ENCODE peak calls at places on chromosome 10, in five cellular contexts. E is heart left ventricle, B is prostate gland, Y is H1, L is neuronal stem cell. C is an unnamed sample.

GRCh38 chr10:35306852-35307251 is 29.5 kb upstream of the CCNY start:
- DNase-seq in E (no peak), B (peak), Y (no peak), L (no peak), C (peak)

GRCh38 chr10:29765330-29765729 is 130.6 kb upstream of the SVIL start:
- DNase-seq in E (peak), B (no peak), Y (no peak), L (no peak), C (no peak)

GRCh38 chr10:59376817-59377340 is 14.5 kb upstream of the FAM13C start:
- DNase-seq in E (no peak), B (no peak), Y (no peak), L (no peak), C (no peak)

GRCh38 chr10:125060851-125061556 is 99.4 kb downstream of the CTBP2 start:
- DNase-seq in E (peak), B (peak), Y (peak), L (peak), C (peak)

GRCh38 chr10:15419279-15419874 is 48.3 kb upstream of the FAM171A1 start:
- DNase-seq in E (no peak), B (no peak), Y (no peak), L (peak), C (no peak)

GRCh38 chr10:15293862-15294835 is 76.9 kb downstream of the FAM171A1 start:
- DNase-seq in E (peak), B (no peak), Y (no peak), L (no peak), C (no peak)

GRCh38 chr10:21675157-21675796 is 141.2 kb downstream of the MLLT10 start:
- DNase-seq in E (no peak), B (no peak), Y (no peak), L (peak), C (no peak)

GRCh38 chr10:5497948-5498730 is 1.2 kb downstream of the CALML5 start:
- DNase-seq in E (no peak), B (no peak), Y (no peak), L (no peak), C (no peak)

GRCh38 chr10:35910234-35910633 is 268.1 kb upstream of the FZD8 start:
- DNase-seq in E (no peak), B (no peak), Y (no peak), L (no peak), C (no peak)

DNA sequence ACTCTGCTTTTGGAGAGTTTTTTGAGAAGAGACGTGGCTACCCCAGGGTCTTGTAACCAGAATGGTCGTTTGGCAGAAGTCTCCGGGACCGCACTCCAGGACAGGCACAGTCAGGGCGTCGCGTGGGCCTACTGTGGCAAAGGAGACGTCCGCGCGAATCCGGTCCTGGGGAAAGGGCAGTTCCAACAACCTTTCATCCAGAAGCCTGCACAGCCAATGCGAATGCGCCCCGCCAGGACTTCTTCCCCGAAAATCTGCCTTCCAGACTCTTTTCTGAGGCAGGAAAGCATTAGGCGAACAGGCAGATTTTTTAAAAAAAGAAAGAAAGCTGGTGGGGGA is 2.0 kb downstream of the HPSE2 start:
- DNase-seq in E (no peak), B (no peak), Y (no peak), L (no peak), C (no peak)
- H3K4me3 ChIP-seq in E (peak), B (peak), Y (peak), L (no peak), C (no peak)

GRCh38 chr10:70479626-70480253 is 1.2 kb downstream of the PALD1 start:
- DNase-seq in E (peak), B (no peak), Y (peak), L (no peak), C (no peak)
- H3K27ac ChIP-seq in E (peak), B (peak), Y (no peak), L (no peak), C (peak)

GRCh38 chr10:102673235-102673634 is 29.0 kb downstream of the TRIM8 start:
- DNase-seq in E (no peak), B (no peak), Y (no peak), L (no peak), C (no peak)

GRCh38 chr10:102675151-102675886 is 31.0 kb downstream of the TRIM8 start:
- DNase-seq in E (no peak), B (no peak), Y (no peak), L (no peak), C (no peak)

GRCh38 chr10:102675887-102676616 is 31.8 kb downstream of the TRIM8 start:
- DNase-seq in E (no peak), B (no peak), Y (no peak), L (peak), C (no peak)

GRCh38 chr10:102673961-102674511 is 29.8 kb downstream of the TRIM8 start:
- DNase-seq in E (peak), B (no peak), Y (no peak), L (peak), C (peak)

GRCh38 chr10:102674566-102674965 is 30.3 kb downstream of the TRIM8 start:
- DNase-seq in E (no peak), B (no peak), Y (no peak), L (peak), C (no peak)
- H3K4me3 ChIP-seq in E (peak), B (peak), Y (peak), L (peak), C (no peak)

GRCh38 chr10:77872151-77872946 is 54.2 kb downstream of the DLG5 start:
- DNase-seq in E (no peak), B (peak), Y (no peak), L (no peak), C (no peak)
- H3K27ac ChIP-seq in E (no peak), B (peak), Y (no peak), L (no peak), C (no peak)

DNA sequence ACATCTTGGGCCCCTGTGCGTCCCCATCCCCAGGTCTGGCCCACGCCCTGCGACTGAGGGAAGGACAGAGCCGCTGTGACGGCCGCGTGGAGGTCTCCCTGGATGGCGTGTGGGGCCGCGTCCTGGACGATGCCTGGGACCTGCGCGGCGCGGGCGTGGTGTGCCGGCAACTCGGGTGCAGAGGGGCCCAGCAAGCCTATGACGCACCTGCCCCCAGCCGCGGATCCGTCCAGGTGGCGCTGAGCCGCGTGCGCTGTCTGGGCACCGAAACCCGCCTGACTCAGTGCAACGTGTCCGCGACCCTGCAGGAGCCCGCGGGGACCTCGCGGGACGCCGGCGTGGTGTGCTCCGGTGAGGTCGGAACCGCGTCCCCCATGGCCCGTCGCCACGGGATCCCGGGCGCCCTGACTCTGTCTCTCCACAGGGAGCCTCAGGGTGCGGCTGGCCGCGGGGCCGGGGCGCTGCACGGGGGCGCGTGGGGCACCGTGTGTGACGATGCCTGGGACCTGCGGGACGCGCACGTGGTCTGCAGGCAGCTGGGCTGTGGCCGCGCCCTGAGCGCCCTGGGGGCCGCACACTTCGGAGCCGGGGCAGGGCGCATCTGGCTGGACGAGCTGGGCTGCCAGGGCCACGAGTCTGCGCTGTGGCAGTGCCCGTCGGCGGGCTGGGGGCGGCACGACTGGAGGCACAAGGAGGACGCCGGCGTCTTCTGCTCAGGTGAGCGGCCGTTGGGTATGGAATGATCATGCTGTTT is 5.9 kb downstream of the SCART1 start:
- DNase-seq in E (no peak), B (no peak), Y (no peak), L (no peak), C (peak)
- H3K4me3 ChIP-seq in E (no peak), B (no peak), Y (no peak), L (no peak), C (no peak)

DNA sequence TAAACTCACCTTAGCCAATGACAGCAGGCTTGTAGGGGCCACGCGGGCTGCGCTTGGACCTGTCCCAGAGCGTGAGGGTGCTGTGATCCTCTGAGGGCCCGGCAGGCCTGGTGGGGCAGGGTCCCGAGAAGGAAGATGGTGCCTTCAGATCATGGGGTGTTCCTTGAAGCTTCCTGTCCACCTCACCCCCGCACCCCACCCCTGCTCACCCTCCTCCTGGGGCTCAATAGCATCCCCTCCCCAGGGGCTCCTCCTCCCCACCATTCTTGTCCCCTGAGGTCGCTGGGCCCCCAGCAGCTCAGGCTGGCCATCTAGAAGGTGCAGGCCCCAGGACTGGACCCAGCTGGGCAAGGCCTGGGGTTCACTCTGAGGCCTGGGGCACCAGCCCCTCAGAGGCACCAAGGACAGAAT is 33.9 kb downstream of the PWWP2B start:
- DNase-seq in E (no peak), B (no peak), Y (no peak), L (no peak), C (no peak)
- H3K27ac ChIP-seq in E (no peak), B (no peak), Y (no peak), L (no peak), C (no peak)

GRCh38 chr10:69320521-69320920 is 42.2 kb downstream of the HK1 start:
- DNase-seq in E (no peak), B (no peak), Y (no peak), L (no peak), C (no peak)
- H3K4me3 ChIP-seq in E (peak), B (peak), Y (peak), L (no peak), C (no peak)

GRCh38 chr10:12418725-12419278 is 69.5 kb downstream of the CAMK1D start:
- DNase-seq in E (no peak), B (no peak), Y (no peak), L (no peak), C (no peak)

GRCh38 chr10:12418000-12418399 is 68.7 kb downstream of the CAMK1D start:
- DNase-seq in E (peak), B (no peak), Y (no peak), L (no peak), C (no peak)

GRCh38 chr10:12417341-12417740 is 68.0 kb downstream of the CAMK1D start:
- DNase-seq in E (no peak), B (no peak), Y (no peak), L (no peak), C (no peak)

GRCh38 chr10:12420530-12421117 is 71.3 kb downstream of the CAMK1D start:
- DNase-seq in E (no peak), B (no peak), Y (no peak), L (no peak), C (no peak)

DNA sequence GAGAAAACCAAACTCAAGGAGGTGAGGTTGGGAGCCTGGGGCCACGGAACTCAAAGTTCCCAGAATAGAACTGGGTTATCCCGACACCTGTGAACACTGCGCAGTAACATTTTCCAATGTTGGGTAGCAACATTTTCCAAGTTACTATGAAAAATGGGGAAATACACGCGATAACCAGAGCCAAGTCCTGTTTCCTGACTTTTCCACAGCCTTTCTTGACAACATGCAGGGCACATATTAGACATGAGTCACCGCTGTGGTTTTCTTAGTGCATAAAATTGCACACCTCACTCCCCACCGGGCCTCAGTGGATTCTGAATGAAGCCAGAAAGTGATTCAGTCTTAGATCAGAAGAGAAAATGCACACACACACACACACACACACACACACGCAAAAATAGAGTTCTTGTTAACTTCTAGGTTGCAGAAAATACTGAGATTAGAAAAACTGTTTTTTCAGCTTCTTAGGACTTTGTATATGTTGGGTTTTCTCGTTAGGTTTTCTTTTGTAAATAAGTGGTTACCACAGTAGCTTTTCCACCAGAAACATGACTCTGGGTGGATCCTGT is 70.0 kb downstream of the CAMK1D start:
- DNase-seq in E (peak), B (no peak), Y (no peak), L (no peak), C (no peak)
- H3K27ac ChIP-seq in E (peak), B (no peak), Y (no peak), L (no peak), C (no peak)

DNA sequence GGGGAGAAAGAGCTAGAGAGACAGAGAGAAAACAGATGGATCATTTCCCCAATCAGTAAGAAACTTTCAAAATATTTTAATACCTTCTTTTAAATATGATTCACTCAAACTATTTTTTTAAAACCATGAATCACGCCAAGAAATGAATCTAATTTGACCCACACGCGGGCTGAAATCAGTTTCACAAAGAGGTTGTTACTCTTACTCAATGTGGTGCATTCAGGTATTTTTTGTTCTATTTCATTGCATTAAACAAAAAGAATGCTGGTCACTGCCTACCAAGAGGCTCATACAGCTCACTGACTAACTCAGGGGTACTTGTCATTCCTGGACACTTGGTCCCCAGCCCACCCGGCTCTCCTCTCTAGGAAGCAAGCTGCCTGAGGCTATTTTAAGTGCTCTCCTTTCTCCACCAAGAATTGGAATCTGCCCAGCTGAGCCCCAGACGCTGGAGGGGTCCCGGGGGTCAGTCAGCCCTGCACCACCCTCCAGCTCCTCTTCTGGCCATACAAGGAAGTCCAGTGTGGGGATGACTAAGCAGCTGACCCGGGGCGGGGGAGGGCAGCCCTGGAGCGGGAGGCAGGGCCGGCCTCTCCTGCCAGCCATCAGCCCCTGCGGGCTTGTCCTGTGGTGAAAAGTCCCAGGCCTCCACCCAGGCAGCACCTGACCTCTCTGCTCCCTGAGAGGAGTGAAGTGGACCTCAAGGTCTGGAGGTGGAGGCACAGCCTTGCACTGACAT is 21.7 kb upstream of the PFKP start:
- DNase-seq in E (peak), B (no peak), Y (peak), L (peak), C (peak)
- H3K4me3 ChIP-seq in E (no peak), B (no peak), Y (no peak), L (no peak), C (no peak)

C was measured in lung.